ENCODE peak calls at places on chromosome 17, in nine cellular contexts. I, W, C, E, O, R, P, N and D are unnamed samples.

GRCh38 chr17:41602524-41602923 is 10.0 kb downstream of the KRT16 start:
- DNase-seq in I (no peak), W (no peak), C (no peak), E (no peak), O (no peak), R (peak), P (no peak), N (no peak), D (no peak)

GRCh38 chr17:9402590-9403199 is 172.9 kb downstream of the STX8 start:
- DNase-seq in I (no peak), W (peak), C (peak), E (peak), O (peak), R (peak), P (no peak), N (peak), D (peak)

GRCh38 chr17:66543526-66543925 is 241.1 kb downstream of the PRKCA start:
- DNase-seq in I (no peak), W (no peak), C (no peak), E (no peak), O (no peak), R (no peak), P (no peak), N (no peak), D (no peak)

GRCh38 chr17:2264023-2264860 is 39.3 kb downstream of the SMG6 start:
- DNase-seq in I (no peak), W (no peak), C (no peak), E (no peak), O (no peak), R (no peak), P (no peak), N (peak), D (no peak)

GRCh38 chr17:4940625-4941021 is 555 bp downstream of the RNF167 start:
- DNase-seq in I (no peak), W (no peak), C (no peak), E (no peak), O (no peak), R (no peak), P (no peak), N (no peak), D (peak)

GRCh38 chr17:2179615-2180295 is 123.8 kb downstream of the SMG6 start:
- DNase-seq in I (no peak), W (no peak), C (no peak), E (no peak), O (no peak), R (no peak), P (peak), N (no peak), D (no peak)

GRCh38 chr17:15651001-15651582 is 31.6 kb upstream of the FBXW10B start:
- DNase-seq in I (no peak), W (peak), C (no peak), E (peak), O (no peak), R (no peak), P (no peak), N (no peak), D (peak)

GRCh38 chr17:4086041-4086483 is 56.8 kb downstream of the ZZEF1 start:
- DNase-seq in I (no peak), W (no peak), C (no peak), E (no peak), O (peak), R (no peak), P (no peak), N (no peak), D (no peak)

GRCh38 chr17:16269658-16270057 is 52.6 kb downstream of the PIGL start:
- DNase-seq in I (no peak), W (no peak), C (no peak), E (peak), O (no peak), R (no peak), P (peak), N (no peak), D (peak)

GRCh38 chr17:77042688-77043330 is 98.0 kb upstream of the SEC14L1 start:
- DNase-seq in I (no peak), W (no peak), C (no peak), E (no peak), O (no peak), R (no peak), P (no peak), N (no peak), D (no peak)

GRCh38 chr17:3827124-3827773 is 18.8 kb downstream of the NCBP3 start:
- DNase-seq in I (peak), W (peak), C (peak), E (peak), O (no peak), R (peak), P (peak), N (peak), D (peak)

GRCh38 chr17:34311291-34311690 is 7.9 kb upstream of the CCL8 start:
- DNase-seq in I (no peak), W (no peak), C (no peak), E (no peak), O (no peak), R (no peak), P (no peak), N (no peak), D (no peak)

GRCh38 chr17:29847527-29847931 is 82.5 kb downstream of the SSH2 start:
- DNase-seq in I (no peak), W (no peak), C (no peak), E (no peak), O (no peak), R (no peak), P (no peak), N (peak), D (no peak)

GRCh38 chr17:29117440-29117753 is 62.8 kb downstream of the MYO18A start:
- DNase-seq in I (no peak), W (no peak), C (no peak), E (no peak), O (no peak), R (no peak), P (no peak), N (no peak), D (no peak)

GRCh38 chr17:29180051-29180787 is at the start of gene MYO18A:
- DNase-seq in I (peak), W (peak), C (peak), E (peak), O (no peak), R (peak), P (peak), N (peak), D (peak)

GRCh38 chr17:30548189-30548588 is 71.0 kb downstream of the GOSR1 start:
- DNase-seq in I (no peak), W (no peak), C (no peak), E (no peak), O (no peak), R (no peak), P (no peak), N (no peak), D (no peak)

GRCh38 chr17:82112181-82112865 is 14.3 kb upstream of the FASN start:
- DNase-seq in I (no peak), W (no peak), C (no peak), E (no peak), O (no peak), R (no peak), P (no peak), N (no peak), D (no peak)

GRCh38 chr17:41919165-41919817 is 540 bp upstream of the ACLY start:
- DNase-seq in I (no peak), W (no peak), C (peak), E (peak), O (no peak), R (peak), P (no peak), N (no peak), D (peak)

GRCh38 chr17:50072130-50072529 is 16.2 kb downstream of the ITGA3 start:
- DNase-seq in I (no peak), W (no peak), C (no peak), E (no peak), O (no peak), R (no peak), P (no peak), N (no peak), D (no peak)